ENCODE peak calls at places on chromosome 11, in nine cellular contexts. R is heart right ventricle; U is endothelial cell of umbilical vein; D is effector memory CD4-positive, alpha-beta T cell; E is left ventricle myocardium inferior; A is neural progenitor cell; K is fibroblast of lung; F is upper lobe of right lung; L is HL-60. Z is an unnamed sample.
A peak's percentile ranks its signal among the peaks of the same experiment; 100 is the strongest.

GRCh38 chr11:69122642-69123431 is 32.9 kb upstream of the SMIM38 start:
- DNase-seq in R (peak; percentile 71), U (peak; percentile 64), D (no peak), E (peak; percentile 71), A (peak; percentile 80), K (peak; percentile 84), F (peak; percentile 96), L (no peak), Z (no peak)

GRCh38 chr11:66226111-66226510 is 42.3 kb upstream of the RAB1B start:
- DNase-seq in R (no peak), U (no peak), D (no peak), E (no peak), A (no peak), K (no peak), F (no peak), L (no peak), Z (no peak)

GRCh38 chr11:83088965-83089364 is 17.3 kb upstream of the RAB30 start:
- DNase-seq in R (no peak), U (no peak), D (no peak), E (no peak), A (no peak), K (no peak), F (no peak), L (no peak), Z (no peak)

GRCh38 chr11:33552756-33553155 is 147.9 kb downstream of the C11orf91 start:
- DNase-seq in R (no peak), U (peak; percentile 58), D (no peak), E (no peak), A (no peak), K (peak; percentile 70), F (no peak), L (no peak), Z (no peak)

GRCh38 chr11:36212507-36212906 is 76.7 kb downstream of the COMMD9 start:
- DNase-seq in R (no peak), U (no peak), D (no peak), E (no peak), A (no peak), K (no peak), F (no peak), L (no peak), Z (no peak)

GRCh38 chr11:6319879-6320410 is 356 bp downstream of the CAVIN3 start:
- DNase-seq in R (peak; percentile 92), U (peak; percentile 79), D (no peak), E (peak; percentile 96), A (peak; percentile 80), K (peak; percentile 94), F (peak; percentile 95), L (no peak), Z (no peak)

GRCh38 chr11:62013266-62014157 is 46.1 kb upstream of the FTH1 start:
- DNase-seq in R (no peak), U (no peak), D (no peak), E (no peak), A (no peak), K (no peak), F (no peak), L (no peak), Z (no peak)

GRCh38 chr11:75014129-75014528 is 25.4 kb downstream of the NEU3 start:
- DNase-seq in R (no peak), U (peak; percentile 13), D (no peak), E (no peak), A (no peak), K (peak; percentile 81), F (no peak), L (no peak), Z (no peak)

GRCh38 chr11:17775035-17775348 is 40.4 kb downstream of the KCNC1 start:
- DNase-seq in R (no peak), U (no peak), D (no peak), E (no peak), A (no peak), K (no peak), F (no peak), L (no peak), Z (no peak)

GRCh38 chr11:35009941-35010337 is 93.5 kb downstream of the PDHX start:
- DNase-seq in R (no peak), U (no peak), D (no peak), E (no peak), A (no peak), K (no peak), F (no peak), L (no peak), Z (no peak)

GRCh38 chr11:41306435-41306834 is 153.0 kb downstream of the LRRC4C start:
- DNase-seq in R (no peak), U (no peak), D (no peak), E (no peak), A (no peak), K (peak; percentile 83), F (no peak), L (no peak), Z (no peak)

GRCh38 chr11:65287601-65288000 is 25.8 kb downstream of the POLA2 start:
- DNase-seq in R (no peak), U (no peak), D (no peak), E (no peak), A (no peak), K (no peak), F (no peak), L (no peak), Z (no peak)

GRCh38 chr11:123560001-123560400 is 94.4 kb downstream of the SCN3B start:
- DNase-seq in R (peak; percentile 64), U (no peak), D (no peak), E (peak; percentile 60), A (peak; percentile 45), K (peak; percentile 83), F (peak; percentile 73), L (no peak), Z (peak; percentile 63)

GRCh38 chr11:66859686-66860448 is 3.0 kb downstream of the LRFN4 start:
- DNase-seq in R (no peak), U (no peak), D (no peak), E (no peak), A (no peak), K (no peak), F (no peak), L (no peak), Z (no peak)

GRCh38 chr11:85316967-85317366 is 310.2 kb downstream of the DLG2 start:
- DNase-seq in R (no peak), U (no peak), D (no peak), E (no peak), A (no peak), K (no peak), F (no peak), L (peak; percentile 41), Z (no peak)

DNA sequence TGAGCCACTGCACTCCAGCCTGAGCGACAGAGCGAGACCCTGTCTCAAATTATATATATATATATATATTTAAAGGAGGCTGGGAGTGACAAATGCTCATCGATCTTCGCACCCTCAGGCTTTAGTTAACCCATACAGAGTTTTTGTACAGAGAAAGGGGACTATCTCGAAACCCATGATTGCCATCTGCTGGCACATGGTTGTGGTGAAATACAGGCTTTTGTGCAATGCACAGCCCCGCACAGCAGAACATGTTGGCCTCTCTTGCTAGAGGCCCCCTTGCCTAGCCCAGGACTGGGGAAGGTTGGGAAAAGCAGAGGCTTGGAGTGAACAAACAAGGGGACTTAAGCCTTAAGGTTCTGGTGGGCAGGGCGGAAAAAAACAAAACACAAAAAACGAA is 3.6 kb downstream of the MYBPC3 start:
- DNase-seq in R (no peak), U (no peak), D (no peak), E (no peak), A (peak; percentile 74), K (no peak), F (no peak), L (no peak), Z (no peak)
- H3K27ac ChIP-seq in R (peak overlapping the region; percentile 95), U (no peak overlapping the region), D (no peak overlapping the region), E (peak overlapping the region; percentile 97), A (no peak overlapping the region), K (no peak overlapping the region), F (no peak overlapping the region), L (no peak overlapping the region), Z (no peak overlapping the region)

GRCh38 chr11:114433376-114433775 is 5.9 kb upstream of the REXO2 start:
- DNase-seq in R (no peak), U (no peak), D (no peak), E (no peak), A (no peak), K (no peak), F (no peak), L (no peak), Z (no peak)

GRCh38 chr11:114426280-114426679 is 13.0 kb upstream of the REXO2 start:
- DNase-seq in R (no peak), U (no peak), D (no peak), E (no peak), A (no peak), K (no peak), F (no peak), L (no peak), Z (no peak)

GRCh38 chr11:114432893-114433292 is 6.4 kb upstream of the REXO2 start:
- DNase-seq in R (no peak), U (no peak), D (no peak), E (no peak), A (no peak), K (no peak), F (no peak), L (no peak), Z (no peak)

GRCh38 chr11:114430290-114430689 is 9.0 kb upstream of the REXO2 start:
- DNase-seq in R (no peak), U (no peak), D (no peak), E (no peak), A (no peak), K (no peak), F (no peak), L (no peak), Z (no peak)
- H3K27ac ChIP-seq in R (no peak overlapping the region), U (no peak overlapping the region), D (no peak overlapping the region), E (no peak overlapping the region), A (no peak overlapping the region), K (no peak overlapping the region), F (no peak overlapping the region), L (no peak overlapping the region), Z (no peak overlapping the region)

GRCh38 chr11:12617632-12618031 is 56.6 kb upstream of the TEAD1 start:
- DNase-seq in R (no peak), U (no peak), D (no peak), E (no peak), A (no peak), K (no peak), F (no peak), L (no peak), Z (no peak)
- H3K27ac ChIP-seq in R (no peak overlapping the region), U (no peak overlapping the region), D (no peak overlapping the region), E (no peak overlapping the region), A (no peak overlapping the region), K (no peak overlapping the region), F (no peak overlapping the region), L (no peak overlapping the region), Z (no peak overlapping the region)

GRCh38 chr11:111528557-111528956 is 12.0 kb upstream of the LAYN start:
- DNase-seq in R (no peak), U (no peak), D (no peak), E (no peak), A (no peak), K (peak; percentile 23), F (no peak), L (no peak), Z (no peak)

GRCh38 chr11:111530091-111530490 is 10.4 kb upstream of the LAYN start:
- DNase-seq in R (no peak), U (no peak), D (no peak), E (no peak), A (no peak), K (peak; percentile 88), F (no peak), L (no peak), Z (no peak)

GRCh38 chr11:111531687-111532364 is 8.7 kb upstream of the LAYN start:
- DNase-seq in R (no peak), U (no peak), D (no peak), E (no peak), A (no peak), K (peak; percentile 94), F (no peak), L (no peak), Z (no peak)

GRCh38 chr11:111532365-111532709 is 8.2 kb upstream of the LAYN start:
- DNase-seq in R (no peak), U (no peak), D (no peak), E (no peak), A (no peak), K (no peak), F (no peak), L (no peak), Z (no peak)

GRCh38 chr11:111531156-111531555 is 9.4 kb upstream of the LAYN start:
- DNase-seq in R (no peak), U (no peak), D (no peak), E (no peak), A (no peak), K (no peak), F (no peak), L (no peak), Z (no peak)
- H3K27ac ChIP-seq in R (no peak overlapping the region), U (no peak overlapping the region), D (no peak overlapping the region), E (no peak overlapping the region), A (no peak overlapping the region), K (no peak overlapping the region), F (no peak overlapping the region), L (no peak overlapping the region), Z (peak overlapping the region; percentile 85)

Z was measured in substantia nigra.